ENCODE peak calls at places on chromosomes 6 and 20, in four cellular contexts. M is mesendoderm, K is IMR-90, C is H1. J is an unnamed sample.

GRCh38 chr6:63236398-63236817 is 25.1 kb downstream of the FKBP1C start:
- DNase-seq in M (peak; percentile 80), K (no peak), C (no peak), J (peak; percentile 38)

GRCh38 chr20:14295812-14296211 is 41.6 kb downstream of the FLRT3 start:
- DNase-seq in M (no peak), K (no peak), C (no peak), J (no peak)

GRCh38 chr6:166743415-166743814 is 116.4 kb upstream of the RPS6KA2 start:
- DNase-seq in M (no peak), K (no peak), C (no peak), J (no peak)

GRCh38 chr6:156601821-156602301 is 175.3 kb upstream of the ARID1B start:
- DNase-seq in M (no peak), K (no peak), C (no peak), J (no peak)

GRCh38 chr6:115120394-115120793 is 777.6 kb upstream of the HS3ST5 start:
- DNase-seq in M (no peak), K (no peak), C (no peak), J (no peak)

GRCh38 chr6:107355659-107356058 is 103.7 kb downstream of the PDSS2 start:
- DNase-seq in M (no peak), K (no peak), C (no peak), J (no peak)

GRCh38 chr6:21138359-21139094 is 455.0 kb upstream of the SOX4 start:
- DNase-seq in M (no peak), K (no peak), C (no peak), J (no peak)

GRCh38 chr6:69867075-69867911 is 937 bp downstream of the COL19A1 start:
- DNase-seq in M (peak; percentile 81), K (peak; percentile 0), C (no peak), J (peak; percentile 62)

GRCh38 chr20:57429579-57430202 is 38.5 kb downstream of the RBM38 start:
- DNase-seq in M (no peak), K (peak; percentile 63), C (no peak), J (no peak)

GRCh38 chr6:41672816-41673703 is 34.8 kb downstream of the MDFI start:
- DNase-seq in M (no peak), K (no peak), C (no peak), J (no peak)

GRCh38 chr20:7866279-7866678 is 74.0 kb downstream of the HAO1 start:
- DNase-seq in M (no peak), K (no peak), C (no peak), J (no peak)

GRCh38 chr6:64622944-64623343 is 987.3 kb downstream of the PHF3 start:
- DNase-seq in M (no peak), K (no peak), C (no peak), J (no peak)

GRCh38 chr20:39619386-39619785 is 657.2 kb downstream of the DHX35 start:
- DNase-seq in M (peak; percentile 5), K (no peak), C (no peak), J (no peak)

GRCh38 chr20:63749597-63750508 is 10.3 kb downstream of the SLC2A4RG start:
- DNase-seq in M (no peak), K (no peak), C (no peak), J (no peak)

GRCh38 chr20:63746766-63747315 is 7.3 kb downstream of the SLC2A4RG start:
- DNase-seq in M (no peak), K (no peak), C (no peak), J (no peak)

GRCh38 chr20:63745961-63746765 is 6.6 kb downstream of the SLC2A4RG start:
- DNase-seq in M (no peak), K (no peak), C (no peak), J (no peak)

GRCh38 chr20:63748356-63749270 is 9.0 kb downstream of the SLC2A4RG start:
- DNase-seq in M (no peak), K (no peak), C (no peak), J (no peak)

GRCh38 chr20:63747622-63748355 is 8.2 kb downstream of the SLC2A4RG start:
- DNase-seq in M (no peak), K (no peak), C (no peak), J (no peak)
- H3K56ac ChIP-seq in M (no peak overlapping the region), K (no peak overlapping the region), C (no peak overlapping the region), J (no peak overlapping the region)

GRCh38 chr6:12546659-12546987 is 169.9 kb upstream of the PHACTR1 start:
- DNase-seq in M (no peak), K (no peak), C (no peak), J (no peak)
- H3K56ac ChIP-seq in M (no peak overlapping the region), K (no peak overlapping the region), C (no peak overlapping the region), J (no peak overlapping the region)

GRCh38 chr6:89352329-89353117 is at the start of gene UBE2J1:
- DNase-seq in M (peak; percentile 94), K (peak; percentile 94), C (no peak), J (peak; percentile 80)

GRCh38 chr6:89353118-89353556 is 615 bp upstream of the UBE2J1 start:
- DNase-seq in M (no peak), K (no peak), C (no peak), J (no peak)

GRCh38 chr6:89355511-89356185 is 3.1 kb upstream of the UBE2J1 start:
- DNase-seq in M (no peak), K (no peak), C (no peak), J (no peak)

GRCh38 chr6:89351632-89352328 is 742 bp downstream of the UBE2J1 start:
- DNase-seq in M (no peak), K (no peak), C (no peak), J (peak; percentile 53)

GRCh38 chr6:89353702-89354392 is 1.3 kb upstream of the UBE2J1 start:
- DNase-seq in M (no peak), K (no peak), C (no peak), J (no peak)
- H3K56ac ChIP-seq in M (peak overlapping the region; percentile 94), K (no peak overlapping the region), C (no peak overlapping the region), J (no peak overlapping the region)

DNA sequence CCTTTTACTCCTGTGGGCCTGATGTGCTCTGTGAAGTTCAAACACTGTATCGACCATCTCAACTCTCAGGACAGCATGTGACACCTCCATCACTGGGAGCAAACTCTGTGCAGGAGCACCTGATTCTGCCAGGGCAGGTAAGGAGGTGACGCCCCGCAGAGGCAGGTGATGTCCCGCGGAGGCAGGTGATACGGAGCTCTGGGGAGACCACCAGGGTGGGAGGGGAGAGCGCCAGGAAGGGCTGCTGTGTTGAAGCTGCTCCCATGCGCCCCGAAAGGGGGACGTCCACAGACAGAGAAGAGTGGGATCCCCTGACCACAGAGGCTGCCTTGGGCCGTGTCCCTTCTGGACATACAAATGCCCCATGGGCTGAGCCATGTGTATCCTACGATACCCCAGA is 58.3 kb downstream of the DACT2 start:
- DNase-seq in M (no peak), K (no peak), C (no peak), J (no peak)
- H3K56ac ChIP-seq in M (no peak overlapping the region), K (no peak overlapping the region), C (no peak overlapping the region), J (no peak overlapping the region)